ENCODE peak calls at places on chromosomes 6 and 20, in eight cellular contexts. T, P, N, O, F, G, I and V are unnamed samples.

GRCh38 chr6:137967689-137968467 is 100.8 kb downstream of the TNFAIP3 start:
- DNase-seq in T (no peak), P (no peak), N (no peak), O (peak), F (no peak), G (no peak), I (no peak), V (no peak)

GRCh38 chr6:169251822-169252804 is 1.5 kb downstream of the THBS2 start:
- DNase-seq in T (no peak), P (no peak), N (no peak), O (no peak), F (no peak), G (no peak), I (no peak), V (no peak)

GRCh38 chr6:170284866-170285469 is 5.9 kb downstream of the DLL1 start:
- DNase-seq in T (no peak), P (no peak), N (no peak), O (no peak), F (no peak), G (no peak), I (no peak), V (no peak)

GRCh38 chr6:155154158-155154830 is 109.5 kb upstream of the CLDN20 start:
- DNase-seq in T (no peak), P (no peak), N (no peak), O (peak), F (no peak), G (no peak), I (no peak), V (peak)

GRCh38 chr6:133724726-133725125 is 164.2 kb upstream of the TCF21 start:
- DNase-seq in T (no peak), P (no peak), N (no peak), O (peak), F (no peak), G (no peak), I (no peak), V (no peak)

GRCh38 chr20:54643761-54644160 is 168.4 kb downstream of the DOK5 start:
- DNase-seq in T (no peak), P (no peak), N (no peak), O (peak), F (no peak), G (peak), I (no peak), V (no peak)

GRCh38 chr6:170277893-170278742 is 12.8 kb downstream of the DLL1 start:
- DNase-seq in T (no peak), P (no peak), N (no peak), O (no peak), F (no peak), G (no peak), I (no peak), V (no peak)

GRCh38 chr20:36575066-36575743 is 1.8 kb downstream of the TGIF2 start:
- DNase-seq in T (no peak), P (no peak), N (no peak), O (peak), F (peak), G (peak), I (peak), V (no peak)

DNA sequence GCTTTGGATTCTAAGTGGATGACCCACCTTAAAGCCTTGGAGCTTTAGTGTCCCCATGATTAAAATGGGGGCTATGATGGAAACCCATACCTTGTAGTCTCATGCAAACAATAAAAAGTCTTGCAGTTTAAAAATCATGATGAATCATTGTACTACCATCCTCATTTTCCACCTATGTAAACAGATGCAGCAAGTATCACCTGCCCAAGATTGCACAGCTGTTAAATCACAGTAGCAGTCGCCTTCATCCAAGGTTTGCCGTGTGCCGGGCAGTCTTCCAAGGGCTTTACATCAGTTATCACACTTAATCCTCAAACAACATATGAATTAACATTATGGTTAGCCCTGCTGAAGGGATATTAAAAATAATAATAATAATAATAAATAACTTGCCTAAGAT is 210.3 kb downstream of the FOXA2 start:
- DNase-seq in T (no peak), P (no peak), N (no peak), O (no peak), F (no peak), G (no peak), I (no peak), V (no peak)
- H3K27ac ChIP-seq in T (no peak), P (no peak), N (no peak), O (no peak), F (no peak), G (no peak), I (no peak), V (no peak)

GRCh38 chr20:60349418-60349817 is 391.2 kb downstream of the CDH26 start:
- DNase-seq in T (no peak), P (no peak), N (no peak), O (no peak), F (no peak), G (no peak), I (no peak), V (no peak)
- H3K27ac ChIP-seq in T (no peak), P (no peak), N (no peak), O (no peak), F (no peak), G (no peak), I (no peak), V (no peak)

GRCh38 chr6:10981409-10981808 is 62.7 kb downstream of the ELOVL2 start:
- DNase-seq in T (no peak), P (no peak), N (no peak), O (no peak), F (no peak), G (no peak), I (no peak), V (no peak)
- H3K27ac ChIP-seq in T (no peak), P (no peak), N (no peak), O (no peak), F (no peak), G (no peak), I (no peak), V (no peak)

GRCh38 chr20:50129662-50130345 is 16.9 kb upstream of the UBE2V1 start:
- DNase-seq in T (no peak), P (no peak), N (no peak), O (no peak), F (no peak), G (no peak), I (no peak), V (no peak)

GRCh38 chr20:50126662-50127061 is 13.7 kb upstream of the UBE2V1 start:
- DNase-seq in T (no peak), P (no peak), N (no peak), O (no peak), F (no peak), G (no peak), I (peak), V (no peak)

GRCh38 chr20:50130346-50130703 is 17.4 kb upstream of the UBE2V1 start:
- DNase-seq in T (no peak), P (no peak), N (no peak), O (no peak), F (no peak), G (no peak), I (no peak), V (no peak)

GRCh38 chr20:50128520-50128905 is 15.6 kb upstream of the UBE2V1 start:
- DNase-seq in T (no peak), P (no peak), N (no peak), O (no peak), F (no peak), G (no peak), I (no peak), V (no peak)

GRCh38 chr20:50127587-50128519 is 14.9 kb upstream of the UBE2V1 start:
- DNase-seq in T (no peak), P (no peak), N (no peak), O (no peak), F (no peak), G (no peak), I (no peak), V (no peak)
- H3K27ac ChIP-seq in T (no peak), P (no peak), N (no peak), O (no peak), F (no peak), G (no peak), I (no peak), V (no peak)

GRCh38 chr6:156956286-156956685 is 179.1 kb downstream of the ARID1B start:
- DNase-seq in T (no peak), P (no peak), N (no peak), O (no peak), F (no peak), G (no peak), I (no peak), V (no peak)
- H3K27ac ChIP-seq in T (no peak), P (no peak), N (no peak), O (peak), F (peak), G (peak), I (no peak), V (no peak)

GRCh38 chr6:111718326-111718725 is 112.6 kb upstream of the TRAF3IP2 start:
- DNase-seq in T (no peak), P (no peak), N (no peak), O (no peak), F (no peak), G (no peak), I (no peak), V (no peak)

GRCh38 chr6:111716325-111716724 is 110.6 kb upstream of the TRAF3IP2 start:
- DNase-seq in T (no peak), P (no peak), N (no peak), O (no peak), F (no peak), G (no peak), I (no peak), V (no peak)

GRCh38 chr6:111717621-111718020 is 111.9 kb upstream of the TRAF3IP2 start:
- DNase-seq in T (no peak), P (no peak), N (no peak), O (no peak), F (no peak), G (no peak), I (no peak), V (no peak)

GRCh38 chr6:111720931-111721496 is 115.3 kb upstream of the TRAF3IP2 start:
- DNase-seq in T (no peak), P (no peak), N (no peak), O (no peak), F (no peak), G (no peak), I (no peak), V (no peak)

DNA sequence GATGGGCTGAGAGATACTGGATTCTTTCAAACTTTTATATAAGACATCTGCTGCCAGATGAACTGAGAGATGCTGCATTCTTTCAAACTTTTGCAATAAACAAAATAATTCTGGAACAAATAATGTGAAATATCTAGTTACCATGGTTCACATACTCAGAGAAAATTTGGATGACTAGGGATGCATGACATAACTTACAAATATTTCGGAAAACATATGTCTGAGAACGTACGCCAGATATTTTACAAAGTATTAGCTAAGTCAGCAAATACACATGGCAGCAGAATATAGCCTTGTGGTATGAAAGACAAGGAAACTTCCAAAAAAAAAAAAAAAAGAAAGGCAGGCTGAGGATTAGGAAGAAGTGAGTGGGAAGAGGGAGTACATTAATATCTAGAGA is 113.3 kb upstream of the TRAF3IP2 start:
- DNase-seq in T (no peak), P (no peak), N (no peak), O (no peak), F (no peak), G (no peak), I (no peak), V (no peak)
- H3K27ac ChIP-seq in T (no peak), P (no peak), N (no peak), O (no peak), F (no peak), G (peak), I (no peak), V (no peak)